ENCODE peak calls at places on chromosome X, in eight cellular contexts. One of them, this sample, is unnamed.
A peak's percentile ranks its signal among the peaks of the same experiment; 100 is the strongest.

GRCh38 chrX:51459125-51459524 is 37.3 kb downstream of the NUDT11 start:
- DNase-seq in NCI-H1105: no peak
- DNase-seq in HS-5: no peak
- DNase-seq in stimulated activated CD4-positive, alpha-beta T cell treated with anti-CD3 and anti-CD28 coated beads, Interleukin-1b, Interleukin-23, amount 100 ng/mL, for 1 hour: no peak
- DNase-seq in T-helper 2 cell: no peak
- DNase-seq in left colon: no peak
- DNase-seq in right atrium auricular region: no peak
- DNase-seq in NCI-H146: peak; percentile 3
- DNase-seq in this sample: no peak

GRCh38 chrX:14027511-14028019 is 2.1 kb downstream of the GEMIN8 start:
- DNase-seq in NCI-H1105: no peak
- DNase-seq in HS-5: no peak
- DNase-seq in stimulated activated CD4-positive, alpha-beta T cell treated with anti-CD3 and anti-CD28 coated beads, Interleukin-1b, Interleukin-23, amount 100 ng/mL, for 1 hour: no peak
- DNase-seq in T-helper 2 cell: no peak
- DNase-seq in left colon: no peak
- DNase-seq in right atrium auricular region: no peak
- DNase-seq in NCI-H146: no peak
- DNase-seq in this sample: no peak

GRCh38 chrX:482192-482701 is 95.5 kb upstream of the PPP2R3B start:
- DNase-seq in NCI-H1105: no peak
- DNase-seq in HS-5: no peak
- DNase-seq in stimulated activated CD4-positive, alpha-beta T cell treated with anti-CD3 and anti-CD28 coated beads, Interleukin-1b, Interleukin-23, amount 100 ng/mL, for 1 hour: no peak
- DNase-seq in T-helper 2 cell: no peak
- DNase-seq in left colon: no peak
- DNase-seq in right atrium auricular region: no peak
- DNase-seq in NCI-H146: no peak
- DNase-seq in this sample: no peak

GRCh38 chrX:102516314-102516936 is at the start of gene TMSB15A:
- DNase-seq in NCI-H1105: peak; percentile 74
- DNase-seq in HS-5: no peak
- DNase-seq in stimulated activated CD4-positive, alpha-beta T cell treated with anti-CD3 and anti-CD28 coated beads, Interleukin-1b, Interleukin-23, amount 100 ng/mL, for 1 hour: no peak
- DNase-seq in T-helper 2 cell: peak; percentile 31
- DNase-seq in left colon: peak; percentile 70
- DNase-seq in right atrium auricular region: peak; percentile 62
- DNase-seq in NCI-H146: peak; percentile 89
- DNase-seq in this sample: peak; percentile 54

GRCh38 chrX:155888139-155888538 is 7.0 kb downstream of the VAMP7 start:
- DNase-seq in NCI-H1105: no peak
- DNase-seq in HS-5: peak; percentile 23
- DNase-seq in stimulated activated CD4-positive, alpha-beta T cell treated with anti-CD3 and anti-CD28 coated beads, Interleukin-1b, Interleukin-23, amount 100 ng/mL, for 1 hour: no peak
- DNase-seq in T-helper 2 cell: no peak
- DNase-seq in left colon: no peak
- DNase-seq in right atrium auricular region: no peak
- DNase-seq in NCI-H146: no peak
- DNase-seq in this sample: no peak

GRCh38 chrX:86066998-86067397 is 19.6 kb upstream of the CHM start:
- DNase-seq in NCI-H1105: no peak
- DNase-seq in HS-5: no peak
- DNase-seq in stimulated activated CD4-positive, alpha-beta T cell treated with anti-CD3 and anti-CD28 coated beads, Interleukin-1b, Interleukin-23, amount 100 ng/mL, for 1 hour: no peak
- DNase-seq in T-helper 2 cell: no peak
- DNase-seq in left colon: no peak
- DNase-seq in right atrium auricular region: no peak
- DNase-seq in NCI-H146: no peak
- DNase-seq in this sample: no peak

GRCh38 chrX:45750639-45751038 is 550.0 kb upstream of the DIPK2B start:
- DNase-seq in NCI-H1105: no peak
- DNase-seq in HS-5: no peak
- DNase-seq in stimulated activated CD4-positive, alpha-beta T cell treated with anti-CD3 and anti-CD28 coated beads, Interleukin-1b, Interleukin-23, amount 100 ng/mL, for 1 hour: no peak
- DNase-seq in T-helper 2 cell: no peak
- DNase-seq in left colon: no peak
- DNase-seq in right atrium auricular region: no peak
- DNase-seq in NCI-H146: no peak
- DNase-seq in this sample: no peak

GRCh38 chrX:120213438-120214265 is 37.0 kb upstream of the ZBTB33 start:
- DNase-seq in NCI-H1105: peak; percentile 23
- DNase-seq in HS-5: peak; percentile 1
- DNase-seq in stimulated activated CD4-positive, alpha-beta T cell treated with anti-CD3 and anti-CD28 coated beads, Interleukin-1b, Interleukin-23, amount 100 ng/mL, for 1 hour: no peak
- DNase-seq in T-helper 2 cell: peak; percentile 19
- DNase-seq in left colon: peak; percentile 64
- DNase-seq in right atrium auricular region: no peak
- DNase-seq in NCI-H146: peak; percentile 41
- DNase-seq in this sample: peak; percentile 38

GRCh38 chrX:73267206-73267605 is 52.6 kb upstream of the NAP1L2 start:
- DNase-seq in NCI-H1105: no peak
- DNase-seq in HS-5: no peak
- DNase-seq in stimulated activated CD4-positive, alpha-beta T cell treated with anti-CD3 and anti-CD28 coated beads, Interleukin-1b, Interleukin-23, amount 100 ng/mL, for 1 hour: no peak
- DNase-seq in T-helper 2 cell: no peak
- DNase-seq in left colon: no peak
- DNase-seq in right atrium auricular region: no peak
- DNase-seq in NCI-H146: no peak
- DNase-seq in this sample: no peak

GRCh38 chrX:12974797-12975669 is at the start of gene TMSB4X:
- DNase-seq in NCI-H1105: peak; percentile 78
- DNase-seq in HS-5: peak; percentile 56
- DNase-seq in stimulated activated CD4-positive, alpha-beta T cell treated with anti-CD3 and anti-CD28 coated beads, Interleukin-1b, Interleukin-23, amount 100 ng/mL, for 1 hour: no peak
- DNase-seq in T-helper 2 cell: peak; percentile 70
- DNase-seq in left colon: peak; percentile 90
- DNase-seq in right atrium auricular region: peak; percentile 89
- DNase-seq in NCI-H146: peak; percentile 90
- DNase-seq in this sample: peak; percentile 66

GRCh38 chrX:13219990-13220764 is 99.7 kb downstream of the ATXN3L start:
- DNase-seq in NCI-H1105: no peak
- DNase-seq in HS-5: no peak
- DNase-seq in stimulated activated CD4-positive, alpha-beta T cell treated with anti-CD3 and anti-CD28 coated beads, Interleukin-1b, Interleukin-23, amount 100 ng/mL, for 1 hour: no peak
- DNase-seq in T-helper 2 cell: no peak
- DNase-seq in left colon: no peak
- DNase-seq in right atrium auricular region: no peak
- DNase-seq in NCI-H146: no peak
- DNase-seq in this sample: no peak

GRCh38 chrX:67555578-67556203 is 11.9 kb downstream of the AR start:
- DNase-seq in NCI-H1105: no peak
- DNase-seq in HS-5: no peak
- DNase-seq in stimulated activated CD4-positive, alpha-beta T cell treated with anti-CD3 and anti-CD28 coated beads, Interleukin-1b, Interleukin-23, amount 100 ng/mL, for 1 hour: no peak
- DNase-seq in T-helper 2 cell: no peak
- DNase-seq in left colon: peak; percentile 20
- DNase-seq in right atrium auricular region: no peak
- DNase-seq in NCI-H146: peak; percentile 8
- DNase-seq in this sample: no peak

GRCh38 chrX:7054219-7055206 is 93.0 kb upstream of the STS start:
- DNase-seq in NCI-H1105: no peak
- DNase-seq in HS-5: no peak
- DNase-seq in stimulated activated CD4-positive, alpha-beta T cell treated with anti-CD3 and anti-CD28 coated beads, Interleukin-1b, Interleukin-23, amount 100 ng/mL, for 1 hour: no peak
- DNase-seq in T-helper 2 cell: no peak
- DNase-seq in left colon: no peak
- DNase-seq in right atrium auricular region: no peak
- DNase-seq in NCI-H146: peak; percentile 8
- DNase-seq in this sample: no peak

GRCh38 chrX:110665636-110666035 is 130.0 kb downstream of the CHRDL1 start:
- DNase-seq in NCI-H1105: no peak
- DNase-seq in HS-5: no peak
- DNase-seq in stimulated activated CD4-positive, alpha-beta T cell treated with anti-CD3 and anti-CD28 coated beads, Interleukin-1b, Interleukin-23, amount 100 ng/mL, for 1 hour: no peak
- DNase-seq in T-helper 2 cell: no peak
- DNase-seq in left colon: peak; percentile 12
- DNase-seq in right atrium auricular region: no peak
- DNase-seq in NCI-H146: no peak
- DNase-seq in this sample: peak; percentile 29

GRCh38 chrX:134688181-134688580 is 29.9 kb upstream of the PLAC1 start:
- DNase-seq in NCI-H1105: no peak
- DNase-seq in HS-5: no peak
- DNase-seq in stimulated activated CD4-positive, alpha-beta T cell treated with anti-CD3 and anti-CD28 coated beads, Interleukin-1b, Interleukin-23, amount 100 ng/mL, for 1 hour: no peak
- DNase-seq in T-helper 2 cell: no peak
- DNase-seq in left colon: no peak
- DNase-seq in right atrium auricular region: no peak
- DNase-seq in NCI-H146: no peak
- DNase-seq in this sample: no peak

GRCh38 chrX:10971759-10972158 is 139.4 kb upstream of the HCCS start:
- DNase-seq in NCI-H1105: no peak
- DNase-seq in HS-5: no peak
- DNase-seq in stimulated activated CD4-positive, alpha-beta T cell treated with anti-CD3 and anti-CD28 coated beads, Interleukin-1b, Interleukin-23, amount 100 ng/mL, for 1 hour: no peak
- DNase-seq in T-helper 2 cell: no peak
- DNase-seq in left colon: no peak
- DNase-seq in right atrium auricular region: no peak
- DNase-seq in NCI-H146: no peak
- DNase-seq in this sample: no peak

GRCh38 chrX:47643926-47644325 is 6.4 kb downstream of the ELK1 start:
- DNase-seq in NCI-H1105: no peak
- DNase-seq in HS-5: no peak
- DNase-seq in stimulated activated CD4-positive, alpha-beta T cell treated with anti-CD3 and anti-CD28 coated beads, Interleukin-1b, Interleukin-23, amount 100 ng/mL, for 1 hour: no peak
- DNase-seq in T-helper 2 cell: no peak
- DNase-seq in left colon: no peak
- DNase-seq in right atrium auricular region: no peak
- DNase-seq in NCI-H146: no peak
- DNase-seq in this sample: no peak

GRCh38 chrX:152824841-152825374 is 5.6 kb downstream of the CETN2 start:
- DNase-seq in NCI-H1105: no peak
- DNase-seq in HS-5: no peak
- DNase-seq in stimulated activated CD4-positive, alpha-beta T cell treated with anti-CD3 and anti-CD28 coated beads, Interleukin-1b, Interleukin-23, amount 100 ng/mL, for 1 hour: no peak
- DNase-seq in T-helper 2 cell: no peak
- DNase-seq in left colon: no peak
- DNase-seq in right atrium auricular region: no peak
- DNase-seq in NCI-H146: no peak
- DNase-seq in this sample: no peak

GRCh38 chrX:155027509-155028066 is 944 bp downstream of the FUNDC2 start:
- DNase-seq in NCI-H1105: peak; percentile 44
- DNase-seq in HS-5: peak; percentile 20
- DNase-seq in stimulated activated CD4-positive, alpha-beta T cell treated with anti-CD3 and anti-CD28 coated beads, Interleukin-1b, Interleukin-23, amount 100 ng/mL, for 1 hour: no peak
- DNase-seq in T-helper 2 cell: no peak
- DNase-seq in left colon: no peak
- DNase-seq in right atrium auricular region: no peak
- DNase-seq in NCI-H146: peak; percentile 44
- DNase-seq in this sample: no peak

GRCh38 chrX:132209527-132209926 is 9.7 kb downstream of the RAP2C start:
- DNase-seq in NCI-H1105: no peak
- DNase-seq in HS-5: no peak
- DNase-seq in stimulated activated CD4-positive, alpha-beta T cell treated with anti-CD3 and anti-CD28 coated beads, Interleukin-1b, Interleukin-23, amount 100 ng/mL, for 1 hour: no peak
- DNase-seq in T-helper 2 cell: no peak
- DNase-seq in left colon: no peak
- DNase-seq in right atrium auricular region: no peak
- DNase-seq in NCI-H146: no peak
- DNase-seq in this sample: no peak

GRCh38 chrX:112636951-112637541 is 42.7 kb downstream of the LHFPL1 start:
- DNase-seq in NCI-H1105: no peak
- DNase-seq in HS-5: peak; percentile 79
- DNase-seq in stimulated activated CD4-positive, alpha-beta T cell treated with anti-CD3 and anti-CD28 coated beads, Interleukin-1b, Interleukin-23, amount 100 ng/mL, for 1 hour: no peak
- DNase-seq in T-helper 2 cell: no peak
- DNase-seq in left colon: no peak
- DNase-seq in right atrium auricular region: no peak
- DNase-seq in NCI-H146: no peak
- DNase-seq in this sample: no peak

GRCh38 chrX:119118780-119119395 is 8.7 kb downstream of the KIAA1210 start:
- DNase-seq in NCI-H1105: no peak
- DNase-seq in HS-5: peak; percentile 10
- DNase-seq in stimulated activated CD4-positive, alpha-beta T cell treated with anti-CD3 and anti-CD28 coated beads, Interleukin-1b, Interleukin-23, amount 100 ng/mL, for 1 hour: no peak
- DNase-seq in T-helper 2 cell: peak; percentile 14
- DNase-seq in left colon: peak; percentile 49
- DNase-seq in right atrium auricular region: no peak
- DNase-seq in NCI-H146: peak; percentile 10
- DNase-seq in this sample: peak; percentile 29

GRCh38 chrX:75131973-75132627 is 24.0 kb downstream of the ABCB7 start:
- DNase-seq in NCI-H1105: no peak
- DNase-seq in HS-5: no peak
- DNase-seq in stimulated activated CD4-positive, alpha-beta T cell treated with anti-CD3 and anti-CD28 coated beads, Interleukin-1b, Interleukin-23, amount 100 ng/mL, for 1 hour: no peak
- DNase-seq in T-helper 2 cell: no peak
- DNase-seq in left colon: no peak
- DNase-seq in right atrium auricular region: no peak
- DNase-seq in NCI-H146: no peak
- DNase-seq in this sample: no peak

GRCh38 chrX:7215842-7216241 is 67.9 kb upstream of the PUDP start:
- DNase-seq in NCI-H1105: no peak
- DNase-seq in HS-5: peak; percentile 30
- DNase-seq in stimulated activated CD4-positive, alpha-beta T cell treated with anti-CD3 and anti-CD28 coated beads, Interleukin-1b, Interleukin-23, amount 100 ng/mL, for 1 hour: no peak
- DNase-seq in T-helper 2 cell: no peak
- DNase-seq in left colon: no peak
- DNase-seq in right atrium auricular region: no peak
- DNase-seq in NCI-H146: no peak
- DNase-seq in this sample: no peak

GRCh38 chrX:153321381-153322105 is at the start of gene PNMA6F:
- DNase-seq in NCI-H1105: no peak
- DNase-seq in HS-5: no peak
- DNase-seq in stimulated activated CD4-positive, alpha-beta T cell treated with anti-CD3 and anti-CD28 coated beads, Interleukin-1b, Interleukin-23, amount 100 ng/mL, for 1 hour: no peak
- DNase-seq in T-helper 2 cell: no peak
- DNase-seq in left colon: no peak
- DNase-seq in right atrium auricular region: peak; percentile 44
- DNase-seq in NCI-H146: no peak
- DNase-seq in this sample: no peak

GRCh38 chrX:66625525-66625924 is 13.4 kb downstream of the EDA2R start:
- DNase-seq in NCI-H1105: no peak
- DNase-seq in HS-5: no peak
- DNase-seq in stimulated activated CD4-positive, alpha-beta T cell treated with anti-CD3 and anti-CD28 coated beads, Interleukin-1b, Interleukin-23, amount 100 ng/mL, for 1 hour: no peak
- DNase-seq in T-helper 2 cell: no peak
- DNase-seq in left colon: no peak
- DNase-seq in right atrium auricular region: no peak
- DNase-seq in NCI-H146: no peak
- DNase-seq in this sample: no peak

GRCh38 chrX:133056341-133056740 is 40.6 kb downstream of the USP26 start:
- DNase-seq in NCI-H1105: no peak
- DNase-seq in HS-5: peak; percentile 4
- DNase-seq in stimulated activated CD4-positive, alpha-beta T cell treated with anti-CD3 and anti-CD28 coated beads, Interleukin-1b, Interleukin-23, amount 100 ng/mL, for 1 hour: no peak
- DNase-seq in T-helper 2 cell: no peak
- DNase-seq in left colon: no peak
- DNase-seq in right atrium auricular region: no peak
- DNase-seq in NCI-H146: no peak
- DNase-seq in this sample: no peak

This sample was measured in progenitor cell of endocrine pancreas.